ENCODE peak calls at places on chromosome 20, in four cellular contexts. One of them, this sample, is unnamed.

GRCh38 chr20:3209946-3210317 is 634 bp downstream of the ITPA start:
- DNase-seq in MCF 10A: peak; percentile 18
- DNase-seq in heart right ventricle: no peak
- DNase-seq in cardiac muscle cell: peak; percentile 13
- DNase-seq in this sample: no peak

GRCh38 chr20:23889775-23890187 is 10.2 kb upstream of the CST5 start:
- DNase-seq in MCF 10A: peak; percentile 20
- DNase-seq in heart right ventricle: peak; percentile 29
- DNase-seq in cardiac muscle cell: peak; percentile 64
- DNase-seq in this sample: peak; percentile 70

GRCh38 chr20:32685541-32686529 is 12.1 kb upstream of the C20orf203 start:
- DNase-seq in MCF 10A: peak; percentile 78
- DNase-seq in heart right ventricle: peak; percentile 40
- DNase-seq in cardiac muscle cell: peak; percentile 85
- DNase-seq in this sample: no peak

GRCh38 chr20:32670773-32671455 is 2.8 kb downstream of the C20orf203 start:
- DNase-seq in MCF 10A: no peak
- DNase-seq in heart right ventricle: no peak
- DNase-seq in cardiac muscle cell: no peak
- DNase-seq in this sample: no peak

GRCh38 chr20:53611449-53611894 is 17.8 kb upstream of the ZNF217 start:
- DNase-seq in MCF 10A: peak; percentile 82
- DNase-seq in heart right ventricle: no peak
- DNase-seq in cardiac muscle cell: peak; percentile 98
- DNase-seq in this sample: no peak

GRCh38 chr20:38630727-38631126 is 29.1 kb downstream of the ARHGAP40 start:
- DNase-seq in MCF 10A: no peak
- DNase-seq in heart right ventricle: no peak
- DNase-seq in cardiac muscle cell: peak; percentile 18
- DNase-seq in this sample: no peak

GRCh38 chr20:44428174-44429016 is 47.3 kb upstream of the TTPAL start:
- DNase-seq in MCF 10A: no peak
- DNase-seq in heart right ventricle: no peak
- DNase-seq in cardiac muscle cell: no peak
- DNase-seq in this sample: no peak

GRCh38 chr20:3777726-3778629 is 3.3 kb downstream of the SPEF1 start:
- DNase-seq in MCF 10A: no peak
- DNase-seq in heart right ventricle: peak; percentile 74
- DNase-seq in cardiac muscle cell: peak; percentile 54
- DNase-seq in this sample: peak; percentile 35

GRCh38 chr20:35302421-35303335 is 10.5 kb upstream of the FAM83C start:
- DNase-seq in MCF 10A: no peak
- DNase-seq in heart right ventricle: no peak
- DNase-seq in cardiac muscle cell: no peak
- DNase-seq in this sample: no peak

GRCh38 chr20:59752704-59753460 is 148.5 kb downstream of the PHACTR3 start:
- DNase-seq in MCF 10A: no peak
- DNase-seq in heart right ventricle: peak; percentile 58
- DNase-seq in cardiac muscle cell: no peak
- DNase-seq in this sample: no peak

GRCh38 chr20:23255658-23256385 is 94.8 kb upstream of the NXT1 start:
- DNase-seq in MCF 10A: no peak
- DNase-seq in heart right ventricle: no peak
- DNase-seq in cardiac muscle cell: peak; percentile 50
- DNase-seq in this sample: no peak

GRCh38 chr20:34402461-34402860 is 39.4 kb downstream of the ITCH start:
- DNase-seq in MCF 10A: no peak
- DNase-seq in heart right ventricle: no peak
- DNase-seq in cardiac muscle cell: peak; percentile 16
- DNase-seq in this sample: no peak

GRCh38 chr20:50449789-50450492 is 60.2 kb upstream of the PTPN1 start:
- DNase-seq in MCF 10A: no peak
- DNase-seq in heart right ventricle: no peak
- DNase-seq in cardiac muscle cell: no peak
- DNase-seq in this sample: no peak

GRCh38 chr20:54474046-54474445 is 1.3 kb upstream of the DOK5 start:
- DNase-seq in MCF 10A: no peak
- DNase-seq in heart right ventricle: no peak
- DNase-seq in cardiac muscle cell: no peak
- DNase-seq in this sample: no peak

GRCh38 chr20:12036142-12036541 is 118.4 kb downstream of the BTBD3 start:
- DNase-seq in MCF 10A: no peak
- DNase-seq in heart right ventricle: no peak
- DNase-seq in cardiac muscle cell: no peak
- DNase-seq in this sample: no peak

DNA sequence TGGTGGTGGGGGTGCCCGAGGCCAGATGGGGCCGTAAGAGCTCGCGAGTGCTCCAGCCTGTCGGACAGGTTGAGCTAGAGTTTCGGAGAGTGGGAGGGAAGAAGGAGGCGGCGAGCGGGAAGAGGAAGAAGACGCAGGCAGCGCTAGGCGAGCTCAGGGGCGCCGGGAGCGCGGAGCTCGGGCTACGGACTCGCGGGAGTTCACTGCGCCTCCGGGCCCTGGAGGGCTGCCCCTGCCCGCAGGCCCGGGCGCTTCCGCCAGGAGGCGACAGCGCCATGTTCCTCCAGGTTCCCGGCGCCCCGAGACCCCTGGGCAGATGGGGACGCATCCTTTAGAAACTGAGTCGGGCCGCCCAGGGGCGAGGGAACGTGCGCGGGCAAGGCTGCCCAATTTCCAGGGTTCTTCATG is 984 bp downstream of the TFAP2C start:
- DNase-seq in MCF 10A: peak; percentile 88
- DNase-seq in heart right ventricle: peak; percentile 23
- DNase-seq in cardiac muscle cell: peak; percentile 50
- DNase-seq in this sample: peak; percentile 87
- TF ChIP-seq CTCF in MCF 10A: peak; percentile 93
- TF ChIP-seq CTCF in heart right ventricle: peak; percentile 35
- TF ChIP-seq CTCF in cardiac muscle cell: peak; percentile 61
- TF ChIP-seq CTCF in this sample: peak; percentile 94

DNA sequence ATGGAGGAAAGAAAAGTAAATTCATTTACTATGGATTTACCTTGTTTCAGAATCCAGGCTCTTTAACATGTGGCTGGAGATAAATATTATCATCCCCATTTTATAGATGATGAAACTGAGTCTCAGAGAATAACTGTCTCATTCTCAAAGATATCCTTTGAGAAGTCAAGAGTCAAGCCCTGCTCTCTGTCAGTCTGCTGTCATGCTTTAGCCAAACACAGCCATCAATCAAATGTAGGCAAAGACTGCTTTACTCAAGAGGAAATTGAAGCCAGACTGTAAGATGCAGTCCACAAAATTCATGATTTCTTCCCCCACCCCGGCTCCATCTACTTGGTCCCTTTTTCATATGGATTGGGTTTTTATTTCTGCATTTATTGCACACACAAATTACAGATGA is 102.8 kb upstream of the TOP1 start:
- DNase-seq in MCF 10A: no peak
- DNase-seq in heart right ventricle: no peak
- DNase-seq in cardiac muscle cell: no peak
- DNase-seq in this sample: no peak
- TF ChIP-seq CTCF in MCF 10A: no peak
- TF ChIP-seq CTCF in heart right ventricle: no peak
- TF ChIP-seq CTCF in cardiac muscle cell: no peak
- TF ChIP-seq CTCF in this sample: no peak

GRCh38 chr20:62419759-62420158 is 7.6 kb downstream of the RBBP8NL start:
- DNase-seq in MCF 10A: no peak
- DNase-seq in heart right ventricle: no peak
- DNase-seq in cardiac muscle cell: no peak
- DNase-seq in this sample: no peak
- TF ChIP-seq CTCF in MCF 10A: no peak
- TF ChIP-seq CTCF in heart right ventricle: no peak
- TF ChIP-seq CTCF in cardiac muscle cell: no peak
- TF ChIP-seq CTCF in this sample: no peak

GRCh38 chr20:5153152-5153467 is 26.3 kb downstream of the CDS2 start:
- DNase-seq in MCF 10A: no peak
- DNase-seq in heart right ventricle: no peak
- DNase-seq in cardiac muscle cell: no peak
- DNase-seq in this sample: no peak
- TF ChIP-seq CTCF in MCF 10A: no peak
- TF ChIP-seq CTCF in heart right ventricle: no peak
- TF ChIP-seq CTCF in cardiac muscle cell: no peak
- TF ChIP-seq CTCF in this sample: no peak

DNA sequence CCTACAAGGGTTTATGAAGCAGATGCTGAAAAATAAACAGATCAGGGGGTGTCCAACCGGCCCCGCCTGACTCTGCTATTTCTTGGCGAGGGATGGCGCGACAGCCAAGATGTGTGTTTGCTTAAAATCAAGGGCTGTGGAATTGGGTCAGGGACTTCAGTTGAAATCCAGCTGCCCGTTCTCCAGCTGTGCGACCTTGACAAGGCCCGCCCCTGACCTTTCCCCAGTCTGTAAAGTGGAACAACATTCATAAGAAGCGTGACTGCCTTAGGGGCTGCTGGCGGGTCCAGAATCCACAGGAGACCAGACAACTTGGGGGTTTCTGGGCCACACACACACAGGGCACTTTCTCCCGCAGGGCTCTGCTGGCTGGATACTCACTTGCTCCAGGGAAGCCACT is 517.5 kb downstream of the PREX1 start:
- DNase-seq in MCF 10A: no peak
- DNase-seq in heart right ventricle: no peak
- DNase-seq in cardiac muscle cell: no peak
- DNase-seq in this sample: no peak
- TF ChIP-seq CTCF in MCF 10A: no peak
- TF ChIP-seq CTCF in heart right ventricle: no peak
- TF ChIP-seq CTCF in cardiac muscle cell: no peak
- TF ChIP-seq CTCF in this sample: no peak

GRCh38 chr20:63454729-63455567 is 17.5 kb downstream of the KCNQ2 start:
- DNase-seq in MCF 10A: no peak
- DNase-seq in heart right ventricle: no peak
- DNase-seq in cardiac muscle cell: peak; percentile 40
- DNase-seq in this sample: no peak
- TF ChIP-seq CTCF in MCF 10A: no peak
- TF ChIP-seq CTCF in heart right ventricle: no peak
- TF ChIP-seq CTCF in cardiac muscle cell: no peak
- TF ChIP-seq CTCF in this sample: no peak

DNA sequence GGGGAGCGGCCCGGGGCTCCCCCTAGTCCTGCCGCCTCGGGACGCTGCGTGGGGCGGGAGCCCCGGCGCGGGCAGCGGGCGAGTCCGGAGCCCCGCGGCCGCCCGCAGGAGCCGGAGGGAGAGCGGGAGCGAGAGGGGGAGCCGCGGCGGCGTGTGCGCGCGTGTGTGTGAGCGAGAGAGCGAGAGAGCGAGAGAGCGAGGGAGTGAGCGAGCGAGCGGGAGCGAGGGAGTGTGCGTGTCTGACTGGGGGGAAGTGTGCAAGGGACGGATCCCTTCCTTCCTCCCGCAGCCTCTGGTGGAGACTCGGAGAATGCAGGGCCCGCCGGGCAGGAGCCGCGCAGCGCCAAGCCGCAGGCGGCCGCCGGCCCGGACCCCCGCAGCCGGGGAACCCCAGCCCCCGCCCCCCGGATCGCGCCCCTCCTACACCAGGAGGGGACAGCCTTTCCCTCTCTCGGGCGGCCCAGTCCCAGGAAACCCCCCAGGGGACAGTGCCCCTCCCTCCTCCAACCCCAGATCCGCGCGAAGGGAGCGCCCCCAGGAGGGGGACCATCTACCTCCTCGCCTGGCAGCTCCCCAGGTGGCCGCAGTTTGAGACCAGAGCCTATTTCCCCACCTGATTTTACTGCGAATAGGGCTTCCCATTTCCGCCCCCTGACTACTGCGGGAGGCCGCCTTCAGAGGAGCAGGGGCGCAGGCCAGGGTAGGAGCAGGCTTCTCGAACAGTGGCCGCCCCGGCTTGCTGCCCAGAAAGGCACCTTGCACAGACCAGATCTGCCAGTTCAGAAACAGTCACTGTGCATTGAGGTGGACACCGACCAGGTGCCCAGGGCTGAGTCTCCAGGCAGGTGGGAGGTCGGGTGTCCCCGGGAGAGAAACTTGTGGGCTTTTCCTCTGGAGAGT is at the start of gene CDH22:
- DNase-seq in MCF 10A: no peak
- DNase-seq in heart right ventricle: peak; percentile 36
- DNase-seq in cardiac muscle cell: peak; percentile 52
- DNase-seq in this sample: peak; percentile 69
- TF ChIP-seq CTCF in MCF 10A: peak; percentile 13
- TF ChIP-seq CTCF in heart right ventricle: peak; percentile 52
- TF ChIP-seq CTCF in cardiac muscle cell: peak; percentile 23
- TF ChIP-seq CTCF in this sample: peak; percentile 40

GRCh38 chr20:39878321-39878720 is 810.7 kb downstream of the MAFB start:
- DNase-seq in MCF 10A: no peak
- DNase-seq in heart right ventricle: no peak
- DNase-seq in cardiac muscle cell: no peak
- DNase-seq in this sample: no peak

GRCh38 chr20:39877792-39878191 is 811.2 kb downstream of the MAFB start:
- DNase-seq in MCF 10A: no peak
- DNase-seq in heart right ventricle: no peak
- DNase-seq in cardiac muscle cell: no peak
- DNase-seq in this sample: no peak

GRCh38 chr20:39879296-39879695 is 809.7 kb downstream of the MAFB start:
- DNase-seq in MCF 10A: no peak
- DNase-seq in heart right ventricle: no peak
- DNase-seq in cardiac muscle cell: no peak
- DNase-seq in this sample: no peak

GRCh38 chr20:39878809-39879208 is 810.2 kb downstream of the MAFB start:
- DNase-seq in MCF 10A: peak; percentile 60
- DNase-seq in heart right ventricle: no peak
- DNase-seq in cardiac muscle cell: no peak
- DNase-seq in this sample: no peak

DNA sequence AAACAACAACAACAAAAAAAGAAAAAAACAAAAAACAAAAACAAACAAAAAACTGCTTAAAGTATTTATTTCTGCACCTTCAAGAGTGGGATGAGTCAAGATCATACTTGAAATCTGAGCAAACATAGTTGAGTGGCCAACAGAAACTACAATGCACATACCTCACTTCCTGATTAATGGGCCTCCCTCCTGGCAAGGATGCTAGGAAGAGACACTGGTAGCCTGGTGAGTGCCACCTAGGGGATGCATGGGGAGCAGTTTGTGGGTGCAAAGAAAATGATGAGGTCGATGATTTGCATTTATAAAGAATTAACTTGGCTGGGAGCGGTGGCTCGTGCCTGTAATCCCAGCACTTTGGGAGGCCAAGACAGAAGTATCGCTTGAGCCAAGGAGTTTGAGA is 808.1 kb downstream of the MAFB start:
- DNase-seq in MCF 10A: peak; percentile 71
- DNase-seq in heart right ventricle: no peak
- DNase-seq in cardiac muscle cell: peak; percentile 11
- DNase-seq in this sample: no peak
- TF ChIP-seq CTCF in MCF 10A: peak; percentile 36
- TF ChIP-seq CTCF in heart right ventricle: no peak
- TF ChIP-seq CTCF in cardiac muscle cell: peak; percentile 15
- TF ChIP-seq CTCF in this sample: no peak

This sample was measured in endothelial cell.